ENCODE peak calls at places on chromosomes 11 and 22, in seven cellular contexts. N is gastrocnemius medialis, V is dorsolateral prefrontal cortex, E is GM23248, H is Calu3, A is NCI-H2171, F is RPMI7951. T is an unnamed sample.

GRCh38 chr11:76206077-76206326 is 300 bp downstream of the WNT11 start:
- DNase-seq in N (no peak), V (no peak), E (no peak), H (no peak), A (no peak), F (no peak), T (no peak)

GRCh38 chr11:93564895-93565294 is 21.7 kb upstream of the SMCO4 start:
- DNase-seq in N (peak; percentile 17), V (no peak), E (no peak), H (no peak), A (no peak), F (no peak), T (no peak)

GRCh38 chr22:49064836-49065235 is 762.8 kb downstream of the BRD1 start:
- DNase-seq in N (no peak), V (no peak), E (no peak), H (no peak), A (no peak), F (no peak), T (no peak)

GRCh38 chr11:914204-914603 is 3.6 kb upstream of the CHID1 start:
- DNase-seq in N (no peak), V (no peak), E (no peak), H (no peak), A (no peak), F (no peak), T (no peak)

GRCh38 chr11:64238076-64238475 is 2.8 kb upstream of the FKBP2 start:
- DNase-seq in N (no peak), V (no peak), E (no peak), H (no peak), A (no peak), F (no peak), T (no peak)

GRCh38 chr22:19503869-19504268 is 20.3 kb downstream of the CLDN5 start:
- DNase-seq in N (no peak), V (no peak), E (no peak), H (no peak), A (no peak), F (no peak), T (no peak)

GRCh38 chr22:37924386-37925065 is 18.4 kb downstream of the MICALL1 start:
- DNase-seq in N (no peak), V (no peak), E (no peak), H (no peak), A (no peak), F (no peak), T (no peak)

GRCh38 chr11:46342237-46342636 is 5.0 kb upstream of the DGKZ start:
- DNase-seq in N (no peak), V (no peak), E (no peak), H (no peak), A (no peak), F (no peak), T (no peak)

GRCh38 chr11:75583710-75584658 is 21.9 kb downstream of the SERPINH1 start:
- DNase-seq in N (peak; percentile 55), V (peak; percentile 59), E (peak; percentile 74), H (no peak), A (no peak), F (peak; percentile 64), T (peak; percentile 74)

GRCh38 chr22:17370766-17371181 is 1.5 kb downstream of the CECR2 start:
- DNase-seq in N (no peak), V (no peak), E (no peak), H (no peak), A (no peak), F (no peak), T (no peak)

GRCh38 chr11:1200611-1201191 is 22.2 kb upstream of the MUC5B start:
- DNase-seq in N (peak; percentile 4), V (peak; percentile 30), E (no peak), H (no peak), A (no peak), F (no peak), T (no peak)

GRCh38 chr22:31160328-31160978 is 471 bp downstream of the RNF185 start:
- DNase-seq in N (no peak), V (no peak), E (peak; percentile 69), H (no peak), A (no peak), F (no peak), T (no peak)

GRCh38 chr11:66408488-66409214 is 12.2 kb upstream of the NPAS4 start:
- DNase-seq in N (peak; percentile 74), V (peak; percentile 88), E (peak; percentile 99), H (peak; percentile 93), A (peak; percentile 98), F (peak; percentile 90), T (peak; percentile 80)

GRCh38 chr11:66951927-66952337 is 6.3 kb downstream of the PC start:
- DNase-seq in N (peak; percentile 83), V (no peak), E (no peak), H (no peak), A (peak; percentile 85), F (peak; percentile 94), T (no peak)